ENCODE peak calls at places on chromosome 2, in six cellular contexts. J is right cardiac atrium; W is GDM1; X is stimulated activated CD4-positive, alpha-beta T cell treated with anti-CD3 and anti-CD28 coated beads, Interleukin-12 subunit alpha, Interleukin-12 subunit beta, amount 100 ng/mL, for 4 hours; R is DMS153; P is RWPE1. V is an unnamed sample.

GRCh38 chr2:29108225-29108624 is 7.0 kb upstream of the CLIP4 start:
- DNase-seq in P (peak), W (no peak), J (no peak), X (no peak), R (no peak), V (peak)

GRCh38 chr2:108906403-108907077 is 82.5 kb downstream of the EDAR start:
- DNase-seq in R (no peak), W (no peak), X (no peak), J (no peak), P (no peak), V (no peak)

GRCh38 chr2:158984554-158985207 is 16.2 kb downstream of the TANC1 start:
- DNase-seq in X (no peak), P (no peak), W (no peak), J (peak), R (peak), V (no peak)

GRCh38 chr2:158297606-158298005 is 158.9 kb downstream of the CCDC148 start:
- DNase-seq in J (no peak), X (no peak), R (no peak), W (no peak), P (no peak), V (no peak)

GRCh38 chr2:27795868-27796277 is 24.4 kb downstream of the MRPL33 start:
- DNase-seq in P (no peak), J (no peak), R (peak), W (no peak), X (no peak), V (no peak)

GRCh38 chr2:84888401-84889276 is 7.8 kb upstream of the TRABD2A start:
- DNase-seq in X (no peak), R (no peak), W (peak), P (no peak), J (no peak), V (peak)

GRCh38 chr2:104415284-104415683 is 438.6 kb upstream of the POU3F3 start:
- DNase-seq in R (no peak), P (no peak), X (no peak), W (no peak), J (no peak), V (no peak)

GRCh38 chr2:101223814-101224231 is 28.9 kb upstream of the CNOT11 start:
- DNase-seq in J (no peak), W (peak), P (no peak), X (peak), R (no peak), V (no peak)

GRCh38 chr2:111216811-111217652 is 96.3 kb downstream of the BCL2L11 start:
- DNase-seq in W (no peak), P (no peak), X (no peak), J (no peak), R (no peak), V (no peak)

GRCh38 chr2:36433311-36434217 is 78.0 kb downstream of the CRIM1 start:
- DNase-seq in W (no peak), R (peak), P (peak), J (no peak), X (no peak), V (peak)

GRCh38 chr2:200810967-200811335 is 759 bp upstream of the BZW1 start:
- DNase-seq in R (no peak), P (no peak), X (no peak), W (no peak), J (no peak), V (no peak)